ENCODE peak calls at places on chromosome 17, in five cellular contexts. D is neural progenitor cell, F is OCI-LY7, Q is SK-N-SH, M is MM.1S. S is an unnamed sample.

GRCh38 chr17:44587339-44587738 is 30.1 kb downstream of the FZD2 start:
- DNase-seq in D (no peak), F (no peak), Q (peak), M (no peak), S (peak)

GRCh38 chr17:76234354-76234679 is 6.0 kb downstream of the RNF157 start:
- DNase-seq in D (no peak), F (no peak), Q (no peak), M (no peak), S (no peak)

GRCh38 chr17:1958134-1958881 is 66.8 kb downstream of the RTN4RL1 start:
- DNase-seq in D (no peak), F (no peak), Q (no peak), M (no peak), S (no peak)

GRCh38 chr17:1644493-1645206 is 882 bp downstream of the SCARF1 start:
- DNase-seq in D (no peak), F (no peak), Q (no peak), M (no peak), S (no peak)

GRCh38 chr17:155576-155975 is 18.2 kb downstream of the SCGB1C2 start:
- DNase-seq in D (no peak), F (no peak), Q (no peak), M (no peak), S (no peak)

GRCh38 chr17:74478369-74479100 is 12.1 kb downstream of the CD300A start:
- DNase-seq in D (no peak), F (peak), Q (peak), M (no peak), S (no peak)

GRCh38 chr17:72383053-72383847 is 262.4 kb downstream of the SOX9 start:
- DNase-seq in D (peak), F (no peak), Q (no peak), M (no peak), S (no peak)

GRCh38 chr17:73131993-73132595 is 32.7 kb upstream of the SSTR2 start:
- DNase-seq in D (peak), F (peak), Q (no peak), M (no peak), S (no peak)

GRCh38 chr17:76026714-76027158 is 370 bp downstream of the EVPL start:
- DNase-seq in D (no peak), F (no peak), Q (no peak), M (no peak), S (no peak)

GRCh38 chr17:45372325-45372869 is 55.6 kb upstream of the MAP3K14 start:
- DNase-seq in D (no peak), F (no peak), Q (no peak), M (no peak), S (no peak)

GRCh38 chr17:11899494-11899893 is 97.8 kb downstream of the ZNF18 start:
- DNase-seq in D (peak), F (no peak), Q (peak), M (no peak), S (no peak)

GRCh38 chr17:59266748-59267147 is 46.4 kb downstream of the GDPD1 start:
- DNase-seq in D (no peak), F (no peak), Q (no peak), M (no peak), S (no peak)

GRCh38 chr17:27559996-27560481 is 70.9 kb upstream of the LGALS9 start:
- DNase-seq in D (no peak), F (no peak), Q (peak), M (no peak), S (peak)

GRCh38 chr17:5741810-5742209 is 157.5 kb upstream of the NLRP1 start:
- DNase-seq in D (no peak), F (no peak), Q (no peak), M (no peak), S (no peak)

GRCh38 chr17:5745091-5745820 is 160.9 kb upstream of the NLRP1 start:
- DNase-seq in D (no peak), F (no peak), Q (no peak), M (no peak), S (no peak)

GRCh38 chr17:5747964-5748363 is 163.7 kb upstream of the NLRP1 start:
- DNase-seq in D (no peak), F (no peak), Q (no peak), M (no peak), S (no peak)

DNA sequence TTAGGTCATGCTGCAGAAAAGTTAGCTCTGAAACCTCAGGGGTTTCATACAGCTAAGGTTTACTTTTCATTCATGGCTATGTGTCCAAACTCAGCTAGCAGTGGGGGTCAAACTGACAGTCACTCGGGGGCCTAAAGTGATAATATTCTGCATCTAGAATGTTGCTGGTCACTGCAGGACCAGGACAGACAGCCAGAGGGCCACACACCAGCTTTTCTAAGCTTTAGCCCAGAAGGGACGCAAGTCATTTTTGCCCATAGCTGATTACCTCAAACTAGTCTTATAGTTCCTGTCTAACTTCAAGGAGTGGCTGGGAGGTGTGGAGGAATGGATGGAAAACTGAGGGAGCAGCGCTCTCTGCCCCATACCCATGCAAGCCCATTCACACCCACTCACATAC is 163.0 kb upstream of the NLRP1 start:
- DNase-seq in D (no peak), F (no peak), Q (no peak), M (no peak), S (no peak)
- TF ChIP-seq CTCF in D (peak), F (no peak), Q (peak), M (no peak), S (no peak)

DNA sequence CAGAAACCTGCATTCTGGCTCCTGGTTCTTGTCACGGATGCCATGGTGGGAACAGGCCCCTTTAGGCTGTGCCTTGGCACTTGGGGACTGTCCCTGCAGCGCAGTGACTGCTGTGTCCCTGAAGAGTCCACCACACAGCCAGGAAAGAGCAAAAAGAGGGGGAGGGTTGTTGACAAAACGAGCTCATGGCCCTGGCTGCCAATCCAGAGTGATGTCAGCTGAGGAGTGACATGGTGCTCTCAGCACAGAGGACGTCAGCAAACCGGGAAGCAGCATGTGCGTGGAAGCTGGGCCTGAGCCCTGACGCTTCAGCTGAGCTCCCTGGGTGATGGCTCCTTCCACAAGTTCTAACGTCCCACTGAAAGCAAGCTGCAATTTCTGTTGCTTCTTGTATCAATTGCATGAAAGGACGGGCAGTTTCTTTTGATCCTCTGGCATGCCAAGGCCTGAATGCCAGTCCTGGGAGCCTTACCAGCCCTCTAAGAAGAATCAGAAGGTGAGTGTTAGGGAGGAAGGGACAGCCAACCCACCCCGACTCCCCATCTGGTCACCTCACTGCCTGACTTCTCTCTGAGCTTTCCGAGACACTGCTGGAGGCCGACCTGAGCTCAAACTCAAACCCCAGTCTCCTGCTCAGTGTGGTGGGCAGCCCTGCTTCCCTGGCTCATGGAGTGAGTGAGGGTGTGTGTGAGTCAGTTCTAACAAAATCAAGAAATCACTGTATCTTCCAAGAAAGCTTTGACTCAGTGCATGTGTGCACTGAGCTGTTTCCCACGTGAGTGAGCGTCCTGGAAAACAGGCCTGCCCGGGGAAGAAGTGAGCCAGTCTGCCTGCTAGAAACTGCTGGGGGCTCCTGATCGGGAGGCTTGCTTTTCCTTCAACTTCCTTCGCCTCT is 14.7 kb upstream of the WNT3 start:
- DNase-seq in D (peak), F (no peak), Q (no peak), M (no peak), S (no peak)
- H3K4me3 ChIP-seq in D (no peak), F (no peak), Q (no peak), M (no peak), S (no peak)

GRCh38 chr17:81287155-81287554 is 8.0 kb downstream of the SLC38A10 start:
- DNase-seq in D (no peak), F (no peak), Q (no peak), M (no peak), S (no peak)

GRCh38 chr17:81286491-81287145 is 8.5 kb downstream of the SLC38A10 start:
- DNase-seq in D (no peak), F (no peak), Q (no peak), M (no peak), S (no peak)

GRCh38 chr17:81282876-81283275 is 12.2 kb downstream of the SLC38A10 start:
- DNase-seq in D (no peak), F (no peak), Q (no peak), M (no peak), S (no peak)

GRCh38 chr17:81285894-81286293 is 9.2 kb downstream of the SLC38A10 start:
- DNase-seq in D (no peak), F (no peak), Q (no peak), M (no peak), S (no peak)

GRCh38 chr17:81285179-81285878 is 9.8 kb downstream of the SLC38A10 start:
- DNase-seq in D (peak), F (no peak), Q (no peak), M (peak), S (no peak)
- TF ChIP-seq EZH2phosphoT487 in D (no peak), F (no peak), Q (no peak), M (no peak), S (no peak)

DNA sequence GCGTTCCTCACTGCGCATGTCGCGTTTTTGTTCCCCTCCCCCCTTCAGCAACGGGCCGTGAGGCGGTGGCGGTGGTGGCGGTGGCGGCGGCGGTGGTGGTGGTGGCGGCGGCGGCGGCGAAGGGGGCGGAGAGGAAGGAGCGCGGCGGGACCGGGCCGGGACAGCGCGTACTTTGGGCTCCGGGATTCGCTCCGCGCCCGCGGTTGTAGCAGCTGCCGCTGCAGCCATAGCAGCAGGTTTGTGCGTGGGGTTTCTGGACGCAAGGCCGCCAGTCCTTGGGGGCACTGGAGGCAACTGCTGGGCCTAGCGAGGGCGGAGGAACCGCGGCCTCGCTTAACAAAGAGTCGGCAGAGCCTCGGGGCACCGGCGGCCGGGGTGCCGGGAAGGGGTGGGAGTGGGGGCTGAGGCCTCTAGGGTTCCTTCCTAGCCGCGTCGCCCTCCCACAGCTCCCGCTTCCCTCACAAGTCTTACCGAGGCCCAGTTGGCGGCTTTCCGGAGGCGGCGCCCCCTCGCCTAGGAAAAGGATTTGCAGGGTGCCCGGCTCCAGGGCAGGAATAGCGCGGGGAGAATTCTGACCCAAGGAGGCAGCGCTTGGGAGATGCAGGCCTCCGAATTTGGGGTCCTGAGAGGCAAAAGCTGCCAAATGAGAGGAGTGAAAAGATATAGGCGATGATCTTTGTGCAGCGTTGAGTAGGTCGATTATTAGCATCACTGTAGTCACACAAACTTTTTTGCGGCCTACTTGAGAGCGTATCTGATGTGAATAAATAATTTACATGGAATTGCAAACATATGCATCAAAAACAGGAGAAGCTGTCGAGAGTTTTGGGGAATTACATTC is at the start of gene DDX42:
- DNase-seq in D (peak), F (peak), Q (peak), M (no peak), S (peak)
- TF ChIP-seq CTCF in D (peak), F (peak), Q (peak), M (peak), S (peak)

GRCh38 chr17:57954421-57955182 is 610 bp downstream of the CUEDC1 start:
- DNase-seq in D (peak), F (no peak), Q (peak), M (no peak), S (peak)

GRCh38 chr17:57956311-57957119 is 1.3 kb upstream of the CUEDC1 start:
- DNase-seq in D (no peak), F (peak), Q (peak), M (peak), S (no peak)

GRCh38 chr17:57953219-57953618 is 2.0 kb downstream of the CUEDC1 start:
- DNase-seq in D (no peak), F (no peak), Q (no peak), M (no peak), S (no peak)

GRCh38 chr17:57955183-57955952 is at the start of gene CUEDC1:
- DNase-seq in D (peak), F (peak), Q (peak), M (peak), S (peak)

DNA sequence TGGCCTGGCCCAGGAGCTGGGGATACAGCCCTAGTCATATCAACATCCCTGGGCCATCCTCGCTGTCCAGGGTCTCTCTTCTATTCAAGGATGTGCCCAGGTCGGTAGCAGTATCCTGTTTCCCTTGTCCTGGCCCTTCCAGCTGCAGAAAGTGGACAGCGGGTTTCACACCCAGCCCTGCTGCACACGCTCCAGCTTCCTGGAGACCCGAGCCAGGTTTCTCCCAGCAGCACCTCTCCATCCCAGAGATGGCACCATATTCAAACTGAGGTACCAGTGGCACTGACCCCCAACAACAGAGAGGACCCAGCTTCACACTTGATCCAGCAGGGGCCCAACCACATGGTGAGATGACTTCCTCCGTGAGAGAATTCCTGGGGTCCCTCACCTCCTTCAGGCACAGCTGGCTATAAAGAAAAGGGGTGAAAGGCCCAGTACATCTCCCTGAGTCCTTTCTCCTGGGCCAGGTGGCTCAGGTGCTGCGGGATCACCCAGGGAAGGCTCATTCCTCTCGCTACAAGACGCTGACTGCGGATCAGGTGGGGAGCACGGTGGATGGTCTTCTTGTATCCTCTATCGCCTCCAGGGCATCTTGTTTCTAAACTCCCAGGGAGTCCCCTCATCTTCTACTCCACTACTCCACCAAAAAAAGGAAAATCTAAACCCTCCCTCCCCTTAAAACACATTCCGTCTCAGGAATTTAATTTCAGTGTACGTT is 1.4 kb downstream of the CUEDC1 start:
- DNase-seq in D (no peak), F (no peak), Q (no peak), M (no peak), S (no peak)
- H3K4me3 ChIP-seq in D (peak), F (no peak), Q (peak), M (no peak), S (peak)

GRCh38 chr17:7139400-7139799 is 24.8 kb upstream of the ASGR2 start:
- DNase-seq in D (no peak), F (no peak), Q (no peak), M (peak), S (no peak)

GRCh38 chr17:7138800-7139381 is 24.3 kb upstream of the ASGR2 start:
- DNase-seq in D (no peak), F (no peak), Q (no peak), M (no peak), S (no peak)

GRCh38 chr17:7133916-7134315 is 19.3 kb upstream of the ASGR2 start:
- DNase-seq in D (peak), F (no peak), Q (no peak), M (no peak), S (no peak)

GRCh38 chr17:7136266-7136877 is 21.8 kb upstream of the ASGR2 start:
- DNase-seq in D (peak), F (peak), Q (peak), M (peak), S (peak)

DNA sequence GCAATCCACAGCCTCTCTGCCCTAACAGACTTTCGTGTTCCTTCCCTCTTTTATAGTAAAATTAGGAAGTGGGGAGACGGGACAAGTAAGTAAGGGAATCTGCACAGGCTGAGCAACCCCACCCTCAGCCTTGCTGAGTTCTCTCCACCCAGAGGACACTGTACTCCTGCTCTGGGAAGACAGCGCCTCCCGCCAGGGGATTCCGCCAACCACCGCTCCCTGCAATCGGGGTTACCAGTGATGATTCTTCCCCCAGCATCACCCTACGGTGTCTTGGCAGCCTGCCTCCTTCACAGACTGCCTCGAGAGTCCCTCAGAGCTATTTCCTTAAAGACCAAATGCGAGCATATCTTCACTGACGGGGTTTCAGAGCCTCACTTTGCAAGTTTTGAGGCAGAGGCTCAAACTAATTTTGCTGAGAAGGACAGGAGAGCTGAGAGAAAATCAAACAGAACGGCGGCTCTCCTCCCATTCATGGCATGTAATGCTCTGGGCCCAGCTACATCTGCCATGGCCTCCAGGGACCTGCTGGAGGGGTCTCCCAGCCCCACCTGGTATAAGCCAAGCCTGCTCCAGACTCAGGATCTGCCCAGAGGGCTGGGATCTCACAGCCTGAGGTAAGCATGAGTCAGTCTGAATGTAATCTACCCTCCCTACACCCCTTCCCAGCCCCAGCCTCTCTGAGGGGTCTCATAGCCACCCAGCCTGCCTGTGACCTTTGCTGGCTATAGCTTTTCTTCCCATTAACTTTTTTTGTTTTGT is 22.7 kb upstream of the ASGR2 start:
- DNase-seq in D (no peak), F (no peak), Q (no peak), M (no peak), S (no peak)
- TF ChIP-seq EZH2phosphoT487 in D (no peak), F (no peak), Q (no peak), M (no peak), S (no peak)

DNA sequence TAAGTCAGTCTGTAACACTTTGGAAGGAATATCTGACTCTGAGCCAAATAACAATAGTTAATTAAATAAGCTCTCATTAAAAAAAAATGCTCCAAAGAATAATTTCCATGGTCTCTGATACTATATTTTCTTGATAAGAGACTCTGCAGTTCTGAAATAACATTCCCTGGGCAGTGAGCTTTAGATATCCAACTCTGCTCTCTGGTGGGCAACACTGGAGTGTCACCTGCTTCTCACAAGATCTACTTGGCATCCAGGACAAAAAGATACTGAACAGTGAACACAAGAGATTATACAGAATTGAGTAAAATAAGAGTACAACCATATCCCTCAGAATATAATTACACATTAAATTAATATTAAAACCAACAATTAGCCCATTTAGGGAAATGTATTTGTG is 13.7 kb downstream of the BLMH start:
- DNase-seq in D (peak), F (peak), Q (peak), M (no peak), S (peak)
- TF ChIP-seq CTCF in D (peak), F (peak), Q (peak), M (no peak), S (peak)

S was measured in hepatocyte.